ENCODE peak calls at places on chromosomes 5 and 9, in six cellular contexts. G is IMR-90, M is mesenchymal stem cell, K is neuronal stem cell, Z is trophoblast cell, Y is H1. V is an unnamed sample.

GRCh38 chr5:72878854-72879253 is 62.4 kb downstream of the TNPO1 start:
- DNase-seq in G (no peak), M (no peak), K (no peak), Z (no peak), Y (no peak), V (no peak)

GRCh38 chr5:9644630-9645029 is 14.5 kb upstream of the TAS2R1 start:
- DNase-seq in G (peak; percentile 59), M (peak; percentile 30), K (no peak), Z (no peak), Y (no peak), V (no peak)

GRCh38 chr5:23522553-23522952 is 15.1 kb downstream of the PRDM9 start:
- DNase-seq in G (no peak), M (no peak), K (no peak), Z (peak; percentile 59), Y (no peak), V (no peak)

GRCh38 chr9:111232997-111233790 is 96.8 kb downstream of the OR2K2 start:
- DNase-seq in G (no peak), M (no peak), K (peak; percentile 30), Z (no peak), Y (no peak), V (peak; percentile 80)

GRCh38 chr9:14111670-14112069 is 202.3 kb downstream of the NFIB start:
- DNase-seq in G (peak; percentile 3), M (no peak), K (no peak), Z (no peak), Y (no peak), V (no peak)

GRCh38 chr9:112863214-112863613 is 27.5 kb downstream of the SLC46A2 start:
- DNase-seq in G (peak; percentile 57), M (peak; percentile 76), K (no peak), Z (peak; percentile 33), Y (no peak), V (no peak)

GRCh38 chr9:114250235-114250568 is 72.7 kb upstream of the ORM1 start:
- DNase-seq in G (peak; percentile 85), M (no peak), K (no peak), Z (no peak), Y (no peak), V (no peak)

GRCh38 chr5:76733049-76733417 is 17.1 kb downstream of the F2R start:
- DNase-seq in G (no peak), M (no peak), K (no peak), Z (no peak), Y (no peak), V (no peak)

GRCh38 chr5:43034591-43034968 is 5.5 kb downstream of the ANXA2R start:
- DNase-seq in G (peak; percentile 85), M (peak; percentile 58), K (no peak), Z (no peak), Y (no peak), V (peak; percentile 88)

GRCh38 chr5:133446440-133446839 is 165.9 kb downstream of the FSTL4 start:
- DNase-seq in G (no peak), M (no peak), K (no peak), Z (no peak), Y (no peak), V (no peak)

GRCh38 chr5:102986074-102986473 is 133.9 kb downstream of the GIN1 start:
- DNase-seq in G (no peak), M (no peak), K (no peak), Z (no peak), Y (no peak), V (no peak)

DNA sequence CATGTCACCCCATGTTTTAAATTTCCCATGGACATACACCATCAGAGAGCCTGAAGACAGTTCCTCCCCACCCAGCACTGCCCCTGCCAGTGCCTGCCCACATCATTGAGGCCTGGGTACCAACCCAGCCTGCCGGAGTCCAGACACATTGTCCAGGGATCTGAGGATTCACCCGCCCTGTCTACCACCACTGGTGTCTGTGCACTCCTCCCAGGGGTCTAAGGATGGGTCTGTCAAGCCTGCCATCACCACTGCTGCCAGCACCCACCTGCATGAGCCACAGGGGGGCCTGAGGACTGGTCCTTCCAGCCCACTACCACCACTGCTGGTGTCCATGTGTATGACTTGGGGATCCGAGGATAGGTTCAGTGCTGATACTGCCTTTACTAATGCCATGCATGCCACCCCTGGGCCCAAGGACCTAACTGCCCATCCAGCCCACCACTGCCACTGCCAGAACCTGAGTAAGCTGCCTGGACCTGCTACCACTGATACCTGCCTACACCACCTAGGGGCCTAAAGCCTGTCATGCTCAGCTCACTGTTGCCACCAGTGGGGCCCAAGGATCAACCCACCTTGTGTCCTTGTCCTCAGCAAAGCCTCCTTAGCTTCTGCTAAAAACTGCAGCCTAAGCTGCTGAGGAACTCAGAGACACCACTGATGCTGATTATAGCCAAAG is 137.8 kb downstream of the GIN1 start:
- DNase-seq in G (no peak), M (no peak), K (no peak), Z (no peak), Y (no peak), V (no peak)
- H2BK120ac ChIP-seq in G (no peak overlapping the region), M (no peak overlapping the region), K (no peak overlapping the region), Z (no peak overlapping the region), Y (no peak overlapping the region), V (no peak overlapping the region)

GRCh38 chr9:7097040-7097715 is 339.4 kb downstream of the KDM4C start:
- DNase-seq in G (no peak), M (no peak), K (no peak), Z (no peak), Y (no peak), V (no peak)
- H3K4me3 ChIP-seq in G (no peak overlapping the region), M (no peak overlapping the region), K (no peak overlapping the region), Z (no peak overlapping the region), Y (no peak overlapping the region), V (no peak overlapping the region)

DNA sequence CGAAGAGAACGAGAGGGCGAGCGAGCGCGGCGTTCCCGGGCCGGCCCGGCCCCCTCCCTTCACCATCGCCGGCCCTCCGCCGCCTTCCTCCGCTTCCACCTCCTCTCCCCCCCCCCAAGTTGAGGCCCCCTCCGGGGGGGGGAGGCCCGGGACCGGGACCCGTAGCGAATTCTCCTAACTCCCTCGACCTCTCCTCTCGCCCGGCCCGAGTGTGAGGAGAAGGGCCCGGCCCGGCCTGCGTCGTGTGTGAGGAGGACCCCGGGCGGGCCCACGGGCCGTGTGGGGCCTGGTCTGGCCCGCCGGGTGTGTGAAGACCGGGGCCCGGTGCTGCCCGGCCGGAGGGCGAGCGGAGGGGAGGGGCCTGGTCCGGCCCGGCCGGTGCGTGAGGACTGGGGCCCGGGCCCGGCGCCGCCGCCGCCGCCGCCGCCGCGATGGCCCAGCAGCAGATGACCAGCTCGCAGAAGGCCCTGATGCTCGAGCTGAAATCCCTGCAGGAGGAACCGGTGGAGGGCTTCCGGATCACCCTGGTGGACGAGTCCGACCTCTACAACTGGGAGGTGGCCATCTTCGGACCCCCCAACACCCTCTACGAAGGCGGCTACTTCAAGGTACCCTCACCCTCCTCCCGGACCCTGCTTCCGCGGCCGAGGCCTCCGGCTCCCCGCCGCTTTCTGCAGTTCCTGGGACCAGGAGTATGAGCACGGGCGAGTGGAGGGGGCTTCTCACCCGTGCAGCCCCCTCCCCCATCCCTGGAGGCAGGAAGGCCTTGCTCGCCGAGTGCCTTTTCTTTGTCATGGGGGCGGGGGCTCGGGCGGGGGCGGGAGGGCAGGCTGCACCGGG is 587 bp downstream of the UBE2R2 start:
- DNase-seq in G (peak; percentile 70), M (peak; percentile 89), K (peak; percentile 70), Z (peak; percentile 77), Y (peak; percentile 25), V (peak; percentile 94)
- H4K8ac ChIP-seq in G (peak overlapping the region; percentile 36), M (peak overlapping the region; percentile 67), K (peak overlapping the region; percentile 57), Z (peak overlapping the region; percentile 100), Y (peak overlapping the region; percentile 98), V (peak overlapping the region; percentile 100)

GRCh38 chr9:4815381-4815956 is 22.7 kb downstream of the RCL1 start:
- DNase-seq in G (no peak), M (no peak), K (no peak), Z (no peak), Y (no peak), V (peak; percentile 44)
- H2BK120ac ChIP-seq in G (no peak overlapping the region), M (no peak overlapping the region), K (no peak overlapping the region), Z (no peak overlapping the region), Y (no peak overlapping the region), V (no peak overlapping the region)

V was measured in mesendoderm.